ENCODE peak calls at places on chromosomes 16 and 17, in seven cellular contexts. S, N, H, J, D, Y and Q are unnamed samples.

GRCh38 chr17:75842963-75843576 is 1.1 kb downstream of the UNC13D start:
- DNase-seq in Y (no peak), S (no peak), D (no peak), H (no peak), N (no peak), J (no peak), Q (no peak)

GRCh38 chr17:64133546-64134215 is 3.7 kb upstream of the ERN1 start:
- DNase-seq in N (no peak), S (no peak), D (no peak), Y (peak; percentile 79), H (peak; percentile 44), J (no peak), Q (peak; percentile 26)

GRCh38 chr16:72620348-72620747 is 427.6 kb downstream of the ZFHX3 start:
- DNase-seq in S (no peak), Y (no peak), J (no peak), H (no peak), D (no peak), N (no peak), Q (no peak)

GRCh38 chr17:79695293-79696158 is 35.2 kb upstream of the ENPP7 start:
- DNase-seq in Y (no peak), S (no peak), J (no peak), H (peak; percentile 37), D (no peak), N (no peak), Q (peak; percentile 16)

GRCh38 chr17:50686494-50687199 is 21.1 kb downstream of the ANKRD40 start:
- DNase-seq in D (peak; percentile 89), S (no peak), Y (peak; percentile 93), J (peak; percentile 86), N (no peak), H (peak; percentile 94), Q (peak; percentile 50)

GRCh38 chr16:87847785-87848675 is 21.3 kb downstream of the SLC7A5 start:
- DNase-seq in S (peak; percentile 46), H (peak; percentile 76), N (no peak), Y (no peak), J (no peak), D (peak; percentile 66), Q (peak; percentile 30)

GRCh38 chr16:89931305-89931896 is 8.3 kb downstream of the TUBB3 start:
- DNase-seq in D (no peak), Y (no peak), J (no peak), N (no peak), S (no peak), H (no peak), Q (no peak)

GRCh38 chr17:22266231-22266630 is 573.9 kb downstream of the KCNJ18 start:
- DNase-seq in S (no peak), Y (no peak), J (no peak), D (no peak), N (no peak), H (no peak), Q (no peak)

GRCh38 chr16:30914849-30915248 is 8.5 kb upstream of the FBXL19 start:
- DNase-seq in N (no peak), S (no peak), J (no peak), Y (no peak), H (no peak), D (no peak), Q (no peak)

GRCh38 chr16:20104563-20105183 is 31.0 kb upstream of the GPR139 start:
- DNase-seq in H (no peak), J (no peak), S (no peak), N (no peak), D (no peak), Y (no peak), Q (no peak)

GRCh38 chr17:17959520-17960361 is 12.5 kb downstream of the TOM1L2 start:
- DNase-seq in H (no peak), Y (peak; percentile 33), J (no peak), S (no peak), N (no peak), D (no peak), Q (no peak)

GRCh38 chr16:12081048-12081404 is 104.5 kb downstream of the SNX29 start:
- DNase-seq in Y (no peak), J (no peak), H (no peak), S (no peak), N (no peak), D (no peak), Q (no peak)

DNA sequence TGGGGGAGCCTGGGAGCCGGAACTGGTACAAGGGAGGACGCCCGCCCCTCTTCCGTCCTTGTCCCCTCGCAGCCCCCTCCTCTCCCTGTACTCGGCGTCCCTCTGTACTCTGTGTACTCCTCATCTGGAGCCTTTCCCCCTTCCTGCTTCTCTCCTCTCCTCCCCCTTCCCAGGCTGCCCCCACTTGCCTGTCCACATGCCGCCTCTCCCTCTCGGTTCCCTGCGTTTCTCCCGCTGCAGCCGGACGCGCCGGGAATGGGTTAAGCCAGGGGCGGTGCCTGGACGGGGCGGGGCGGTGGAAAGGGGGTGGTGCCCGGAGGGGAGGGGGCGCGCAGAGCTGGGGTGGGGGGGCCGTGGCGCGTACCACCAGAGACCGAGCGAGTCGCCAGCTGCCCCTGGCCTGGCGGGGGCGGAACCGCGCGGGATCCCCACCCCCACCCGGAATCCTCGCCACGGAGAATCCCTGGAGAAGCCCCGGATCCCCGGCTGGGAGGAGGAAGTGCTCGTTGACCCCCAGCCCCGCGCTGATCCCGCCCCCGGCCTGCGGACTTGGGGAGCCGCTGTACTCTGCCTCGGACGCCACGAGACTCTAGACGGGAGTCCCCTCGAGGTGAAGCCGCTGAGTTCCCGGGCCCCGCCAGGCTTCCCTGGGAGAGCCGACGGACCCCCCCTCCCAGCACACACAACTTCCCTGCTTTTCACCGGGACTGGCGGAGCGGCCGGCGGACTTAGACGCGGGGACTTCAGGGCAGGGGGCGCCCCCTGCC is 22.5 kb downstream of the GJD3 start:
- DNase-seq in H (peak; percentile 70), N (no peak), Y (peak; percentile 89), S (peak; percentile 69), D (peak; percentile 93), J (peak; percentile 90), Q (peak; percentile 81)
- TF ChIP-seq POLR2A in H (peak; percentile 47), N (no peak), Y (peak; percentile 60), S (peak; percentile 23), D (no peak), J (peak; percentile 52), Q (no peak)

GRCh38 chr17:28698253-28698941 is 13.3 kb downstream of the PROCA1 start:
- DNase-seq in J (no peak), S (no peak), N (no peak), H (peak; percentile 21), Y (peak; percentile 91), D (peak; percentile 82), Q (no peak)

GRCh38 chr17:28701987-28702751 is 9.5 kb downstream of the PROCA1 start:
- DNase-seq in H (no peak), S (no peak), Y (no peak), J (no peak), N (no peak), D (peak; percentile 60), Q (no peak)

GRCh38 chr17:28702752-28703150 is 8.9 kb downstream of the PROCA1 start:
- DNase-seq in H (no peak), D (no peak), J (no peak), N (no peak), Y (no peak), S (no peak), Q (no peak)

GRCh38 chr17:28700278-28700677 is 11.4 kb downstream of the PROCA1 start:
- DNase-seq in N (no peak), Y (no peak), D (no peak), H (no peak), J (no peak), S (no peak), Q (no peak)

DNA sequence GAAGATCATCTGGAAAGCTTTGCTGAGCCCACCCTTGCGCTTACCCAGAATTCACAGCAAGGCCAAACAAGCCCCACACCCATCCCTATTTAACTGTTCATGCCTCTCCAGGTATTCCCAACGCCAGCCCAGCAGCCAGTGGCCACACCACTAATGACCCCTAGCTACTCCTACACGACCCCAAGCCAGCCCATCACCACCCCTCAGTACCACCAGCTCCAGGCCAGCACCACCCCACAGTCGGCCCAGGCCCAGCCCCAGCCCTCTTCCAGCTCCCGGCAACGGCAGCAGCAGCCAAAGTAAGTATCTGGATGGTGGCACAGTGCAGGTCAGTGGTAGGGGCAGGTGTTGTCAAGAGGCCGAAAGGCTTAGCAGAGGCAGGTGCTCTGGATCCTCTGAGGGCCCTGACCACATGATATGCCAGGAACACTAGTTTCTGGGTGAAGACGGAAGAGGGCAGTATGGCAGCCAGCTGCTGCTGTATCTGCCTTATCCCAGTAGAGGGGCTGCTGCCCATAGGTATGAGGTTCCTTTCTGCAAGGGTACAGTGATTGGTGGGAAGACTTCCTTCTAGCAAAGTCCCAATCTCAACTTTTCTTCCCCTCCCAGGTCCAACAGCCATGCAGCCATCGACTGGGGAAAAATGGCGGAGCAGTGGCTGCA is 10.7 kb downstream of the PROCA1 start:
- DNase-seq in N (no peak), S (no peak), D (no peak), Y (no peak), H (no peak), J (no peak), Q (no peak)
- H3K27ac ChIP-seq in N (no peak overlapping the region), S (no peak overlapping the region), D (no peak overlapping the region), Y (no peak overlapping the region), H (no peak overlapping the region), J (no peak overlapping the region), Q (no peak overlapping the region)

GRCh38 chr16:23141959-23142740 is 7.1 kb downstream of the USP31 start:
- DNase-seq in Y (no peak), S (no peak), J (no peak), N (no peak), H (no peak), D (no peak), Q (no peak)

GRCh38 chr16:23141033-23141432 is 8.2 kb downstream of the USP31 start:
- DNase-seq in N (no peak), Y (no peak), D (no peak), H (no peak), S (no peak), J (no peak), Q (no peak)

GRCh38 chr16:23137818-23138217 is 11.4 kb downstream of the USP31 start:
- DNase-seq in S (no peak), D (no peak), N (no peak), J (no peak), H (no peak), Y (no peak), Q (no peak)

GRCh38 chr16:23141500-23141899 is 7.8 kb downstream of the USP31 start:
- DNase-seq in N (no peak), H (no peak), Y (no peak), D (no peak), S (no peak), J (no peak), Q (no peak)

GRCh38 chr16:23140082-23140481 is 9.2 kb downstream of the USP31 start:
- DNase-seq in N (no peak), S (no peak), H (no peak), D (no peak), J (no peak), Y (no peak), Q (no peak)
- TF ChIP-seq CTCF in N (no peak), S (no peak), H (no peak), D (no peak), J (no peak), Y (no peak), Q (no peak)

DNA sequence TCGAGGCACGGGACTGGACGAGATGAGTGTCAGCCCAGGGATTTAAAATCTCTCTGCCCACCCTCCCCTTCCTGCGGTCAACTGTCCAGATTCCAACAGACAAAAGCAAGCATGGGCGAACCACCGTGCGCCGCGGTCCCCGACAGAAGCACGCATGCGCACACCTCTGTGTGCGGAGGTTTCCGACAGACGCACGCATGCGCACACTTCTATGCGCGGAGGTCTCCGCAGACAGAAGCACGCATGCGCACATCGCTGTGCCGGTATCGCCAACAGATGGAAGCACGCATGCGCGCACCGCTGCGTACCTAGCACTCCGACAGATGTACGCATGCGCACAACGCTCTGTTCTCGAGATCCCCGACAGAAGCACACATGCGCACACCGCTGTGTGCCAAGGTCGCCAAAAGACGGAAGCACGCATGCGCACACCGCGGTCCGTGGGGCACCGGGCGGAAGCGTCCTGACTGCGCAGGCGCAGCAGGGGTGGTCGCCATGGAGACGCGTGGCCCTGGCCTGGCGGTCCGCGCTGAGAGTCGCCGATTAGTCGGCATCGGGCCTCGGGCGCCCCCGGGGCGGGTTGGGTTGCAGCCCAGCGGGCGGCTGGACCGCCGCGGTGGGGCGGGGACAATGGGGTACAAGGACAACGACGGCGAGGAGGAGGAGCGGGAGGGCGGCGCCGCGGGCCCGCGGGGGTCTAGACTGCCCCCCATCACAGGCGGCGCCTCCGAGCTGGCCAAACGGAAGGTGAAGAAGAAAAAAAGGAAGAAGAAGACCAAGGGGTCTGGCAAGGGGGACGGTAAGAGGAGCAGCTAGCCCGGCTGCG is 57.5 kb upstream of the RPH3AL start:
- DNase-seq in H (peak; percentile 100), Y (peak; percentile 100), S (peak; percentile 100), J (peak; percentile 100), N (peak; percentile 92), D (peak; percentile 99), Q (peak; percentile 100)
- TF ChIP-seq POLR2A in H (peak; percentile 59), Y (peak; percentile 95), S (no peak), J (no peak), N (no peak), D (peak; percentile 64), Q (no peak)